ENCODE peak calls at places on chromosomes 3 and 15, in seven cellular contexts. H is A549; V is kidney epithelial cell; F is fibroblast of villous mesenchyme; I is brain microvascular endothelial cell; O is neuronal stem cell; E is CD8-positive, alpha-beta T cell. J is an unnamed sample.

GRCh38 chr3:70757658-70758057 is 445.2 kb upstream of the MDFIC2 start:
- DNase-seq in H (no peak), V (no peak), F (no peak), I (no peak), O (no peak), E (no peak), J (no peak)

GRCh38 chr15:71374607-71375352 is 259.5 kb downstream of the THSD4 start:
- DNase-seq in H (no peak), V (no peak), F (peak), I (no peak), O (no peak), E (no peak), J (peak)

GRCh38 chr3:173043757-173044156 is 97.3 kb downstream of the SPATA16 start:
- DNase-seq in H (no peak), V (no peak), F (no peak), I (no peak), O (no peak), E (no peak), J (no peak)

GRCh38 chr3:125165189-125165947 is 47.2 kb downstream of the SLC12A8 start:
- DNase-seq in H (no peak), V (no peak), F (peak), I (peak), O (no peak), E (no peak), J (peak)

GRCh38 chr3:17025594-17026139 is 140.9 kb downstream of the PLCL2 start:
- DNase-seq in H (no peak), V (no peak), F (no peak), I (no peak), O (no peak), E (peak), J (no peak)

GRCh38 chr3:8739757-8740508 is 6.3 kb downstream of the CAV3 start:
- DNase-seq in H (peak), V (peak), F (peak), I (peak), O (no peak), E (no peak), J (no peak)

GRCh38 chr3:79766474-79767193 is 1.2 kb downstream of the ROBO1 start:
- DNase-seq in H (no peak), V (no peak), F (no peak), I (peak), O (no peak), E (no peak), J (no peak)

GRCh38 chr15:88648357-88649214 is 9.8 kb downstream of the ISG20 start:
- DNase-seq in H (no peak), V (peak), F (no peak), I (no peak), O (no peak), E (no peak), J (no peak)

GRCh38 chr3:45690331-45691035 is 1.3 kb downstream of the SACM1L start:
- DNase-seq in H (no peak), V (no peak), F (no peak), I (no peak), O (no peak), E (no peak), J (peak)

GRCh38 chr3:157830865-157831264 is 275.4 kb downstream of the SHOX2 start:
- DNase-seq in H (no peak), V (no peak), F (no peak), I (no peak), O (peak), E (no peak), J (no peak)

GRCh38 chr3:187281191-187281714 is 10.3 kb downstream of the MASP1 start:
- DNase-seq in H (no peak), V (no peak), F (peak), I (peak), O (no peak), E (no peak), J (no peak)

GRCh38 chr3:45760878-45761711 is 35.2 kb downstream of the SLC6A20 start:
- DNase-seq in H (peak), V (peak), F (peak), I (peak), O (peak), E (no peak), J (peak)

GRCh38 chr3:133910422-133910821 is 14.7 kb upstream of the RAB6B start:
- DNase-seq in H (no peak), V (no peak), F (no peak), I (no peak), O (no peak), E (no peak), J (no peak)

GRCh38 chr15:78162038-78162437 is 12.9 kb downstream of the IDH3A start:
- DNase-seq in H (no peak), V (no peak), F (no peak), I (no peak), O (no peak), E (peak), J (no peak)

GRCh38 chr15:63051701-63052066 is 9.1 kb downstream of the TPM1 start:
- DNase-seq in H (no peak), V (no peak), F (no peak), I (no peak), O (no peak), E (no peak), J (no peak)

GRCh38 chr3:114299421-114299820 is 5.6 kb downstream of the TIGIT start:
- DNase-seq in H (peak), V (no peak), F (no peak), I (peak), O (no peak), E (peak), J (peak)

GRCh38 chr3:72786668-72787067 is 61.6 kb downstream of the SHQ1 start:
- DNase-seq in H (no peak), V (no peak), F (no peak), I (no peak), O (no peak), E (no peak), J (no peak)

GRCh38 chr15:101642361-101642760 is 9.8 kb downstream of the TM2D3 start:
- DNase-seq in H (no peak), V (no peak), F (peak), I (no peak), O (no peak), E (no peak), J (peak)

GRCh38 chr15:75430259-75430658 is 21.2 kb downstream of the SIN3A start:
- DNase-seq in H (no peak), V (no peak), F (no peak), I (no peak), O (no peak), E (no peak), J (no peak)

GRCh38 chr15:59311245-59311644 is 61.4 kb downstream of the MYO1E start:
- DNase-seq in H (no peak), V (no peak), F (no peak), I (no peak), O (no peak), E (no peak), J (no peak)

GRCh38 chr3:120102674-120103073 is 8.4 kb upstream of the GSK3B start:
- DNase-seq in H (no peak), V (no peak), F (no peak), I (no peak), O (no peak), E (no peak), J (no peak)

GRCh38 chr3:165837058-165837525 is at the start of gene BCHE:
- DNase-seq in H (peak), V (peak), F (peak), I (peak), O (peak), E (no peak), J (no peak)

GRCh38 chr3:133574260-133574881 is 885 bp downstream of the CDV3 start:
- DNase-seq in H (no peak), V (no peak), F (peak), I (peak), O (peak), E (peak), J (peak)

GRCh38 chr3:17412950-17413530 is 329.4 kb downstream of the TBC1D5 start:
- DNase-seq in H (peak), V (peak), F (peak), I (peak), O (peak), E (no peak), J (peak)

GRCh38 chr3:111967071-111967470 is 11.8 kb upstream of the ABHD10 start:
- DNase-seq in H (no peak), V (no peak), F (no peak), I (no peak), O (no peak), E (no peak), J (no peak)

GRCh38 chr3:83953417-83954089 is 1005.2 kb upstream of the CADM2 start:
- DNase-seq in H (no peak), V (no peak), F (no peak), I (no peak), O (no peak), E (no peak), J (no peak)
- H3K4me3 ChIP-seq in H (no peak), V (no peak), F (no peak), I (no peak), O (no peak), E (no peak), J (no peak)

GRCh38 chr3:48598323-48599076 is 3.4 kb upstream of the COL7A1 start:
- DNase-seq in H (peak), V (peak), F (peak), I (peak), O (no peak), E (peak), J (no peak)
- H3K4me3 ChIP-seq in H (peak), V (no peak), F (peak), I (no peak), O (no peak), E (no peak), J (no peak)

GRCh38 chr3:185175370-185175987 is 22.6 kb upstream of the C3orf70 start:
- DNase-seq in H (no peak), V (no peak), F (peak), I (peak), O (no peak), E (no peak), J (peak)
- H3K4me3 ChIP-seq in H (no peak), V (no peak), F (no peak), I (no peak), O (no peak), E (no peak), J (peak)

GRCh38 chr15:69346112-69346511 is 47.4 kb downstream of the PAQR5 start:
- DNase-seq in H (no peak), V (no peak), F (peak), I (peak), O (no peak), E (no peak), J (no peak)
- H3K4me3 ChIP-seq in H (no peak), V (no peak), F (no peak), I (no peak), O (no peak), E (no peak), J (no peak)